ENCODE peak calls at places on chromosome 9, in seven cellular contexts. T is stomach, H is ovary, X is fibroblast of lung, O is breast epithelium, R is AG04450, Y is left ventricle myocardium inferior. K is an unnamed sample. For H3K9me3, the result is how much of the 10 kb centered on the place peaks cover.

GRCh38 chr9:77556396-77556795 is 91.7 kb downstream of the GNA14 start:
- DNase-seq in T (no peak), H (no peak), X (peak), O (no peak), R (no peak), Y (no peak), K (no peak)

GRCh38 chr9:95351051-95351450 is 33.5 kb upstream of the FANCC start:
- DNase-seq in T (no peak), H (no peak), X (no peak), O (no peak), R (no peak), Y (no peak), K (no peak)

GRCh38 chr9:86045654-86046053 is 53.7 kb downstream of the GOLM1 start:
- DNase-seq in T (no peak), H (no peak), X (no peak), O (no peak), R (no peak), Y (no peak), K (no peak)

GRCh38 chr9:110520120-110520701 is 59.3 kb downstream of the SVEP1 start:
- DNase-seq in T (no peak), H (no peak), X (peak), O (no peak), R (no peak), Y (no peak), K (no peak)

GRCh38 chr9:16179566-16179965 is 626.7 kb downstream of the CCDC171 start:
- DNase-seq in T (no peak), H (no peak), X (no peak), O (no peak), R (no peak), Y (no peak), K (no peak)

GRCh38 chr9:72089461-72090130 is 29.2 kb upstream of the C9orf57 start:
- DNase-seq in T (no peak), H (no peak), X (no peak), O (no peak), R (no peak), Y (no peak), K (no peak)

GRCh38 chr9:6024035-6024554 is 8.7 kb upstream of the RANBP6 start:
- DNase-seq in T (no peak), H (no peak), X (no peak), O (no peak), R (no peak), Y (no peak), K (no peak)

GRCh38 chr9:88322906-88323566 is 65.2 kb upstream of the SPIN1 start:
- DNase-seq in T (no peak), H (no peak), X (peak), O (no peak), R (no peak), Y (no peak), K (no peak)

GRCh38 chr9:5900622-5901021 is 9.9 kb downstream of the MLANA start:
- DNase-seq in T (no peak), H (no peak), X (no peak), O (no peak), R (no peak), Y (no peak), K (no peak)

GRCh38 chr9:4299006-4299795 is 667 bp downstream of the GLIS3 start:
- DNase-seq in T (peak), H (peak), X (peak), O (no peak), R (no peak), Y (peak), K (peak)

GRCh38 chr9:131986089-131986488 is 93.6 kb downstream of the MED27 start:
- DNase-seq in T (no peak), H (no peak), X (no peak), O (no peak), R (no peak), Y (no peak), K (no peak)

GRCh38 chr9:105842023-105842644 is 147.8 kb downstream of the TMEM38B start:
- DNase-seq in T (no peak), H (no peak), X (peak), O (no peak), R (no peak), Y (no peak), K (no peak)

GRCh38 chr9:30575218-30575617 is 1809.2 kb upstream of the ACO1 start:
- DNase-seq in T (no peak), H (no peak), X (no peak), O (no peak), R (no peak), Y (no peak), K (no peak)

GRCh38 chr9:16870606-16871357 is at the start of gene BNC2:
- DNase-seq in T (no peak), H (peak), X (peak), O (no peak), R (no peak), Y (peak), K (peak)

GRCh38 chr9:111094433-111095421 is 56.5 kb upstream of the LPAR1 start:
- DNase-seq in T (no peak), H (no peak), X (peak), O (no peak), R (peak), Y (no peak), K (no peak)

GRCh38 chr9:121318631-121319393 is 50.9 kb downstream of the GSN start:
- DNase-seq in T (no peak), H (no peak), X (no peak), O (no peak), R (no peak), Y (no peak), K (no peak)

GRCh38 chr9:101514056-101514455 is 19.6 kb upstream of the RNF20 start:
- DNase-seq in T (no peak), H (no peak), X (peak), O (no peak), R (no peak), Y (no peak), K (no peak)

GRCh38 chr9:92748233-92748497 is 16.5 kb downstream of the BICD2 start:
- DNase-seq in T (no peak), H (no peak), X (no peak), O (no peak), R (no peak), Y (no peak), K (no peak)

GRCh38 chr9:135222991-135223760 is 135.7 kb downstream of the OLFM1 start:
- DNase-seq in T (no peak), H (no peak), X (no peak), O (no peak), R (no peak), Y (no peak), K (peak)

GRCh38 chr9:135224921-135225541 is 137.6 kb downstream of the OLFM1 start:
- DNase-seq in T (no peak), H (no peak), X (no peak), O (no peak), R (no peak), Y (no peak), K (peak)

GRCh38 chr9:135225619-135226228 is 138.3 kb downstream of the OLFM1 start:
- DNase-seq in T (no peak), H (no peak), X (no peak), O (no peak), R (no peak), Y (no peak), K (peak)

GRCh38 chr9:135223831-135224230 is 136.4 kb downstream of the OLFM1 start:
- DNase-seq in T (no peak), H (no peak), X (no peak), O (no peak), R (no peak), Y (no peak), K (peak)

GRCh38 chr9:135224286-135224871 is 136.9 kb downstream of the OLFM1 start:
- DNase-seq in T (peak), H (no peak), X (no peak), O (no peak), R (no peak), Y (no peak), K (peak)
- H3K9me3 ChIP-seq in T (under half), H (under half), X (under half), O (under half), R (half or more), Y (under half), K (under half)

DNA sequence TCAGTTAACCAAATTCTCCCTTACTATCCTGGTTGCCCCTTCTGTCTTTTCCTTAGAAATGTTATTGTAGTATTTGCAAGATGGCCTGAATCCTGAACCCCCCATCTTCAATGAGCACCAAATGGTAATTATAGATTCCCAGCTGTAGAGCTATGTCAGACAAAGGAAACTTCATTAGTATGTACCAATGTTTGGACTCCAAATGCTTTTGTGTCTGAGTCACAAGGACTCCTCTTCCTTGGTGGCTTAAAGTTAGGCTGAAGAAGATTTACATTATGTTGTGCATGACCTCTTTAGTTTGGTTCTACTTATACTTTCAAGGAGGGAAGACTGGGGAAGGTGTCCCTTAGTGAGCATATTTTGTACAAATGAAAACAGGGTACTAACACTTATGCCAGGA is 105.9 kb upstream of the CDKN2B start:
- DNase-seq in T (no peak), H (no peak), X (peak), O (no peak), R (no peak), Y (no peak), K (no peak)
- H3K4me3 ChIP-seq in T (no peak), H (no peak), X (no peak), O (no peak), R (no peak), Y (no peak), K (no peak)

GRCh38 chr9:137333016-137333726 is 31.1 kb upstream of the NRARP start:
- DNase-seq in T (no peak), H (no peak), X (peak), O (no peak), R (no peak), Y (no peak), K (no peak)

GRCh38 chr9:137331929-137332328 is 29.9 kb upstream of the NRARP start:
- DNase-seq in T (no peak), H (no peak), X (no peak), O (no peak), R (no peak), Y (no peak), K (no peak)

GRCh38 chr9:137326436-137327060 is 24.5 kb upstream of the NRARP start:
- DNase-seq in T (no peak), H (no peak), X (no peak), O (no peak), R (no peak), Y (no peak), K (no peak)

GRCh38 chr9:137325791-137326190 is 23.7 kb upstream of the NRARP start:
- DNase-seq in T (no peak), H (no peak), X (no peak), O (no peak), R (no peak), Y (no peak), K (no peak)

DNA sequence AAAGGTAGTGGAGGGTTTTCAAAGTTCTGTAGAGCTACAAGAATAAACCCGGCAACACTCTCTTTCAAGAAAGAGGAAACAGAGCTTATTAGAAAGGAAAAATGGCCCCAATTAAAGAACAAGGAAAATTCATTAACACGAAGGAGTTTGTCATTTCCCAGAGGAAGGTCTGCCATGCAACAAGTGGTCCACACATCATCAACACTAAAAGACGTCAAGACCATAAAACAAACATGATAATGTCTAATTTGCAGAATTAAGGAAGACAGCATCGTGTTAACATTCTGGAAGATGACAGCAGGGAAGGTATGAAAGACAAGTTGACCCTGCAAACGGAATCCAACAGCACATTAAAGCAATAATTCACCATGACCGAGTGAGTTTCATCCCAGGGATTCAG is 28.6 kb upstream of the NRARP start:
- DNase-seq in T (no peak), H (no peak), X (no peak), O (no peak), R (no peak), Y (no peak), K (no peak)
- TF ChIP-seq CTCF in T (no peak), H (no peak), X (no peak), O (no peak), R (no peak), Y (no peak), K (no peak)

DNA sequence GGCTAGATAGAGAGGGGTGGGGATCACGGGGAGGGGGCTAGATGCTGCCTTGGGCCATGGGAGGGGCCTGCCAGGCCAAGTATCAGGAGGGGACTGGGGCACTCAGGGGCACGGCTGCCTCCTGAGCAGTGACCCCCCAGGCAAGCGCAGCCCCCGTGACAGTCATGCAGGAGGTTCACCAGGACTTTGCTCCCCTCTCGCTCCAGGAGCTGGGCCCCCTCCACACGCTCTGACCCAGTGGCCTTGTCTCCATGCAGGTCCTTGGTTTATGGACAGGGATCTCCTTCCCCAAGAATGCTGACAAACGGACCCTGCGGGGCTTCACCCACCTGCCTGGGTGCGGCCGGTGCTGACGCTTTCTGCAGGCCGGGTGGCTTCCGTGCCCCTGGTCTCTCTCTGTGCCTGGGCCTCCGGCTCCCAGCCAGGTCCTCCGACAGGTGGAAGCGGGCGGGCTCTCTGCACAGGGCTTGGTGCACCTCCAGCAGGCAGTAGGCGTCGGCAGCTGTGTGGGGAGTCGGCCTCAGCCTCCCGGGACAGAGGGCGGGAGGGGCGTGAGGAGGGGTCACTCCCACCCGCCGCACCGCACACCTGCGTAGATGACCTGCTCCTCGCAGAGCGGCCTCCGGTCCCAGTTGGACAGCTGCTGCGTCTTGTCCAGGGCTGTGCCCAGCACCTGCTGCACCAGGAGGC is 46.9 kb upstream of the NRARP start:
- DNase-seq in T (no peak), H (no peak), X (no peak), O (no peak), R (no peak), Y (no peak), K (no peak)
- H3K9me3 ChIP-seq in T (under half), H (under half), X (under half), O (under half), R (half or more), Y (under half), K (under half)

GRCh38 chr9:134391319-134392231 is 65.3 kb downstream of the RXRA start:
- DNase-seq in T (no peak), H (no peak), X (no peak), O (no peak), R (no peak), Y (no peak), K (no peak)
- H3K4me3 ChIP-seq in T (peak), H (no peak), X (no peak), O (no peak), R (no peak), Y (no peak), K (no peak)

GRCh38 chr9:2849943-2850342 is 6.0 kb upstream of the PUM3 start:
- DNase-seq in T (no peak), H (no peak), X (no peak), O (no peak), R (no peak), Y (no peak), K (no peak)
- TF ChIP-seq CTCF in T (no peak), H (no peak), X (no peak), O (no peak), R (no peak), Y (no peak), K (no peak)

DNA sequence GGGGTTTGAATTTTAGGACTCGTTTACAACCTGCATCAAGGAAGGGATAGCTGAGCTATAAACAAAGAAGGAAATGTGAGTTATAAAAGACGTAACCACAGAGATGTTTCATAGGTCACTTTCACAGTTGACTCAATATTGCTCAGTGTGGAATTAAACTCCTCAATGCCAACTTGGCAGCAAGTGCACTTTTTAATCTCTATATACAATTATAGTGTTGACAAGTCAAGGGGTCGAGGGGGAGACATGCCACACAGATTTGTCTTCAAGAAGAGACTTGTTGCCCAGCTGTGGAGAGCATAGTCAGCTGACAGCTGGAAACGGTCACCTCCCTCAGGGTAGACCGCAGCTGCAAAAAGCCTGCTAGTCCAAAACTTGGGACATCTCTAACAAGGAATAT is 163.4 kb upstream of the DMAC1 start:
- DNase-seq in T (no peak), H (no peak), X (peak), O (no peak), R (no peak), Y (no peak), K (no peak)
- H3K9me3 ChIP-seq in T (under half), H (under half), X (under half), O (under half), R (under half), Y (under half), K (under half)

GRCh38 chr9:37011530-37011929 is 22.5 kb downstream of the PAX5 start:
- DNase-seq in T (no peak), H (no peak), X (no peak), O (no peak), R (no peak), Y (no peak), K (no peak)
- H3K4me3 ChIP-seq in T (no peak), H (no peak), X (no peak), O (no peak), R (no peak), Y (no peak), K (no peak)

DNA sequence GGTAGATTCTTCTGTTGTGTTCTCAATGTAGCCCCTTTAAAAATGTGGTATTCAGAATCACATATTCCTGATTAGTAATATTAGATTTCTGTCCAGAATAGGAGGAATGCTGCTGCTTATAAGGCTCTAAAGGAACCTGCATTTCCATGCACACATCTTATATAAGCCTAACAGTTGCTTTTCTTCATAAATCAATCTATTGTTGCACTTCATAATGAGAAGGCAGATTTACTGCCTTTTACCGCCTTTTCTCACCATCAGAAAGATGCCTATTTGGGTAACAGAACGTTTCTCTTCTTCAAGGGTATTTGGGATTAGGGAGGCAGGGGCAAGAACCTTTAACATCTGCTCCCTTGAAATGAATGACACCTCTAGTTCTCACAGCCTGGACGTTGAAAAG is 243.4 kb downstream of the MLLT3 start:
- DNase-seq in T (no peak), H (no peak), X (no peak), O (no peak), R (no peak), Y (no peak), K (no peak)
- TF ChIP-seq CTCF in T (no peak), H (no peak), X (no peak), O (no peak), R (no peak), Y (no peak), K (no peak)

GRCh38 chr9:14654932-14655331 is 38.3 kb downstream of the ZDHHC21 start:
- DNase-seq in T (no peak), H (no peak), X (no peak), O (no peak), R (no peak), Y (no peak), K (no peak)
- H3K9me3 ChIP-seq in T (under half), H (under half), X (under half), O (under half), R (under half), Y (under half), K (under half)